ENCODE peak calls at places on chromosomes 12 and 14, in six cellular contexts. H, G, O, P, Q and L are unnamed samples.

GRCh38 chr14:49405291-49405690 is 180.9 kb downstream of the RPS29 start:
- DNase-seq in G (no peak), O (no peak), H (peak; percentile 65), Q (no peak), P (no peak), L (peak; percentile 60)

GRCh38 chr12:118986043-118986442 is 4.7 kb downstream of the SRRM4 start:
- DNase-seq in Q (no peak), H (no peak), G (peak; percentile 58), O (no peak), P (no peak), L (no peak)

GRCh38 chr14:68822964-68823363 is 30.1 kb upstream of the ZFP36L1 start:
- DNase-seq in O (no peak), P (no peak), G (no peak), Q (no peak), H (no peak), L (no peak)

GRCh38 chr12:94266796-94267529 is 118.6 kb downstream of the PLXNC1 start:
- DNase-seq in Q (peak; percentile 62), P (no peak), H (peak; percentile 61), O (no peak), G (no peak), L (peak; percentile 21)

GRCh38 chr12:48681416-48681737 is 661 bp downstream of the KANSL2 start:
- DNase-seq in G (no peak), P (no peak), H (peak; percentile 14), O (no peak), Q (no peak), L (no peak)

GRCh38 chr12:77325505-77325904 is 260.1 kb upstream of the E2F7 start:
- DNase-seq in Q (no peak), P (no peak), O (no peak), H (no peak), G (peak; percentile 53), L (no peak)

GRCh38 chr12:2507811-2508210 is 287.0 kb upstream of the FKBP4 start:
- DNase-seq in G (peak; percentile 52), P (no peak), O (no peak), Q (peak; percentile 12), H (no peak), L (no peak)

GRCh38 chr14:38404100-38404541 is 148.2 kb upstream of the CLEC14A start:
- DNase-seq in P (no peak), H (peak; percentile 90), G (no peak), Q (no peak), O (no peak), L (peak; percentile 70)

GRCh38 chr14:89618309-89618708 is 201.3 kb upstream of the FOXN3 start:
- DNase-seq in H (no peak), Q (no peak), O (no peak), G (no peak), P (no peak), L (peak; percentile 68)

GRCh38 chr14:69664865-69665526 is 53.6 kb downstream of the SUSD6 start:
- DNase-seq in P (no peak), O (no peak), H (no peak), Q (no peak), G (no peak), L (no peak)

GRCh38 chr12:55842681-55843429 is at the start of gene MMP19:
- DNase-seq in H (peak; percentile 82), O (no peak), Q (peak; percentile 39), G (peak; percentile 73), P (no peak), L (peak; percentile 91)

GRCh38 chr14:30005114-30005698 is 77.6 kb upstream of the PRKD1 start:
- DNase-seq in P (no peak), H (peak; percentile 89), Q (no peak), G (no peak), O (peak; percentile 29), L (peak; percentile 72)

GRCh38 chr12:39763894-39764176 is 144.2 kb upstream of the ABCD2 start:
- DNase-seq in O (no peak), P (no peak), H (no peak), G (no peak), Q (no peak), L (no peak)

GRCh38 chr14:49865431-49865859 is 12.9 kb upstream of the NEMF start:
- DNase-seq in P (no peak), Q (peak; percentile 72), H (peak; percentile 63), O (peak; percentile 67), G (peak; percentile 75), L (peak; percentile 71)

GRCh38 chr12:39272934-39273770 is 169.8 kb downstream of the KIF21A start:
- DNase-seq in G (no peak), O (peak; percentile 47), P (no peak), Q (peak; percentile 28), H (peak; percentile 3), L (peak; percentile 72)

GRCh38 chr14:55438066-55438683 is 2.2 kb downstream of the TBPL2 start:
- DNase-seq in H (peak; percentile 73), Q (peak; percentile 33), O (peak; percentile 29), G (no peak), P (no peak), L (peak; percentile 57)

GRCh38 chr14:100159107-100159864 is at the start of gene DEGS2:
- DNase-seq in G (peak; percentile 79), H (no peak), P (no peak), Q (peak; percentile 45), O (no peak), L (no peak)

GRCh38 chr14:101561897-101562490 is 699 bp downstream of the DIO3 start:
- DNase-seq in G (no peak), Q (no peak), O (no peak), P (no peak), H (no peak), L (no peak)

GRCh38 chr14:45811155-45811554 is 558.2 kb upstream of the MIS18BP1 start:
- DNase-seq in P (no peak), G (no peak), Q (no peak), O (no peak), H (no peak), L (no peak)

GRCh38 chr12:44375694-44376093 is 500.4 kb downstream of the NELL2 start:
- DNase-seq in G (no peak), O (no peak), P (no peak), Q (no peak), H (no peak), L (no peak)

GRCh38 chr12:14417717-14418116 is 52.2 kb downstream of the ATF7IP start:
- DNase-seq in H (peak; percentile 92), O (peak; percentile 90), P (peak; percentile 64), Q (peak; percentile 65), G (peak; percentile 89), L (peak; percentile 89)

GRCh38 chr12:51345681-51346080 is 798 bp downstream of the CELA1 start:
- DNase-seq in P (no peak), G (no peak), O (no peak), H (peak; percentile 16), Q (no peak), L (no peak)

GRCh38 chr12:80690090-80690489 is 17.3 kb upstream of the MYF6 start:
- DNase-seq in O (no peak), H (no peak), Q (no peak), P (no peak), G (no peak), L (no peak)

GRCh38 chr14:23297878-23298277 is 4.8 kb downstream of the PPP1R3E start:
- DNase-seq in O (no peak), H (no peak), G (no peak), Q (no peak), P (no peak), L (no peak)

GRCh38 chr12:106498056-106498455 is 84.7 kb upstream of the RFX4 start:
- DNase-seq in Q (no peak), G (no peak), H (peak; percentile 16), O (no peak), P (no peak), L (no peak)

GRCh38 chr14:104795781-104796681 is 483 bp upstream of the AKT1 start:
- DNase-seq in Q (peak; percentile 29), O (no peak), H (no peak), P (no peak), G (no peak), L (peak; percentile 42)

GRCh38 chr14:96737869-96738268 is 59.3 kb upstream of the VRK1 start:
- DNase-seq in G (no peak), H (no peak), Q (no peak), P (no peak), O (no peak), L (no peak)

GRCh38 chr12:12017135-12017581 is 53.6 kb upstream of the BCL2L14 start:
- DNase-seq in Q (peak; percentile 85), O (no peak), G (no peak), H (no peak), P (no peak), L (no peak)

GRCh38 chr14:87178277-87178676 is 814.7 kb downstream of the GALC start:
- DNase-seq in Q (no peak), O (no peak), G (no peak), P (no peak), H (no peak), L (no peak)
- H2BK5ac ChIP-seq in Q (no peak overlapping the region), O (no peak overlapping the region), G (no peak overlapping the region), P (no peak overlapping the region), H (no peak overlapping the region), L (no peak overlapping the region)

GRCh38 chr12:42017036-42017435 is 127.6 kb downstream of the GXYLT1 start:
- DNase-seq in P (no peak), Q (no peak), G (no peak), O (no peak), H (no peak), L (no peak)
- H4K91ac ChIP-seq in P (no peak overlapping the region), Q (no peak overlapping the region), G (no peak overlapping the region), O (no peak overlapping the region), H (no peak overlapping the region), L (no peak overlapping the region)

GRCh38 chr12:107803092-107803491 is 28.6 kb downstream of the ASCL4 start:
- DNase-seq in O (no peak), G (no peak), P (no peak), Q (no peak), H (no peak), L (no peak)
- H2AFZ ChIP-seq in O (no peak overlapping the region), G (no peak overlapping the region), P (no peak overlapping the region), Q (no peak overlapping the region), H (no peak overlapping the region), L (no peak overlapping the region)

GRCh38 chr12:57058454-57058853 is 8.5 kb upstream of the MYO1A start:
- DNase-seq in H (no peak), P (no peak), O (no peak), Q (no peak), G (no peak), L (no peak)
- H2BK5ac ChIP-seq in H (no peak overlapping the region), P (no peak overlapping the region), O (no peak overlapping the region), Q (no peak overlapping the region), G (no peak overlapping the region), L (no peak overlapping the region)

DNA sequence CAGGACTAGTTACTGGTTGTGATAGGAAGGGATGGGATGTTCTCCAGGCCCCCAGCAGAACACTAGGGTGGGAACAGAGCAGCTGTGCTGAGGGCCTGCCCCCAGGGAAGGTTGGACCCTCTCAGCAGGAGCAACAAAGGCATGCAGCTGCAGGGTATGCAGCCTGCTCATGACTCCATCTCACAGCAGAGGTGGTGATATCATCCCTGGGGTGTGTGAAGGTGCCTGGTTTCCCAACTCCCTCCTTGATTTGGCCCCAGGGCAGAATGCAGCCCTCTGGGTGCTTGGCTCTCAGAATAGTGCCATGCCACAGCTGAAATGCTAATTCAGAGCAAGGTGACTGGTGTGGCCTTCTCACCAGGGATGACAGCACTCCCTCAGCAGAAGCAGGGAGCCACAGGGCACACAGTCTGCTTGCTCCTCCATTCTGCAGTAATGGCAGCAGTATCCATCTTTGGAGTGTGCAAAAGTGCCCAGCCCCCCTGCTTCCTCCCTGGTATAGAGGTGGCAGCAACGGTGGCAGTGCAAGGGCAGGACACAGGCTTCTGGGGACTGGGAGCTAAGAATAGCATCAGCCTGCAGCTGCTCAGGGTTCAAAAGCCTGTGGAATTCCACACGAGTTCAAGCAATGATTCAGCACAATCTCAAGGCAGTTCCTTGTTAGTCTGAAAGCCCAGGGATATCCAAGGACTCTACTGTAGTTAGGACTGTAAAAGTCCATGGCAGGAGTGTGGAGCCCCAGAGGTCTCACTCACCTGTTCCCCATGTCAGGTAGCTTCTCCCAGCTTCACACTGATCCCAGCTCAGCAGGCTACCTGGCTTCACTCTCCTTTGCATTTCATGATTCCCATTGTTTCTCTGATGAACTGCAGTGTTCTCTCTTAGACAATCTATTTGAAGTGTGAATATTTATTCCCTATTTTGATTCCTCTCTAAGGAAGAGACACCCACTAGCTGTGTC is 298.1 kb upstream of the FOXG1 start:
- DNase-seq in G (peak; percentile 30), O (no peak), Q (no peak), H (no peak), P (no peak), L (no peak)
- H4K91ac ChIP-seq in G (no peak overlapping the region), O (no peak overlapping the region), Q (no peak overlapping the region), H (no peak overlapping the region), P (no peak overlapping the region), L (no peak overlapping the region)